ENCODE peak calls at places on chromosomes 7 and 10, in four cellular contexts. B, S, W and X are unnamed samples.

GRCh38 chr10:56934515-56934914 is 573.5 kb upstream of the ZWINT start:
- DNase-seq in B (no peak), S (no peak), W (no peak), X (no peak)

GRCh38 chr10:33675235-33675634 is 340.8 kb upstream of the NRP1 start:
- DNase-seq in B (no peak), S (peak), W (no peak), X (no peak)

GRCh38 chr7:107506683-107507339 is 37.0 kb downstream of the GPR22 start:
- DNase-seq in B (no peak), S (peak), W (peak), X (no peak)

GRCh38 chr10:79003183-79004100 is 65.3 kb upstream of the ZMIZ1 start:
- DNase-seq in B (no peak), S (no peak), W (peak), X (no peak)

GRCh38 chr7:73851410-73852338 is 9.3 kb upstream of the TMEM270 start:
- DNase-seq in B (no peak), S (peak), W (peak), X (peak)

GRCh38 chr7:17682586-17682985 is 257.7 kb downstream of the SNX13 start:
- DNase-seq in B (no peak), S (peak), W (no peak), X (no peak)

GRCh38 chr7:1567893-1568292 is 1.9 kb downstream of the PSMG3 start:
- DNase-seq in B (no peak), S (peak), W (peak), X (peak)

GRCh38 chr10:9992656-9993055 is 1025.0 kb upstream of the CELF2 start:
- DNase-seq in B (no peak), S (no peak), W (no peak), X (no peak)

GRCh38 chr7:140534743-140535142 is 55.4 kb upstream of the MKRN1 start:
- DNase-seq in B (no peak), S (no peak), W (no peak), X (no peak)

GRCh38 chr7:42227523-42227922 is 9.5 kb downstream of the GLI3 start:
- DNase-seq in B (no peak), S (peak), W (peak), X (no peak)

GRCh38 chr7:36019966-36020365 is 133.1 kb upstream of the EEPD1 start:
- DNase-seq in B (no peak), S (no peak), W (peak), X (no peak)